ENCODE peak calls at places on chromosomes 7 and 10, in eight cellular contexts. Q is epithelial cell of proximal tubule, J is kidney, R is tibial artery, B is fibroblast of lung, X is heart right ventricle, O is cardiac muscle cell, L is astrocyte of the spinal cord. S is an unnamed sample.

GRCh38 chr10:99461230-99461629 is 30.8 kb upstream of the GOT1 start:
- DNase-seq in Q (no peak), J (no peak), R (no peak), B (peak; percentile 21), X (no peak), O (no peak), L (peak; percentile 7), S (no peak)

GRCh38 chr10:3793553-3793952 is 8.5 kb upstream of the KLF6 start:
- DNase-seq in Q (no peak), J (no peak), R (no peak), B (no peak), X (no peak), O (no peak), L (no peak), S (no peak)

GRCh38 chr10:48523212-48523819 is 81.6 kb downstream of the ARHGAP22 start:
- DNase-seq in Q (no peak), J (no peak), R (peak; percentile 81), B (peak; percentile 97), X (peak; percentile 48), O (peak; percentile 62), L (peak; percentile 98), S (no peak)

GRCh38 chr7:43536773-43537172 is 46.1 kb upstream of the STK17A start:
- DNase-seq in Q (no peak), J (no peak), R (no peak), B (no peak), X (no peak), O (no peak), L (no peak), S (no peak)

GRCh38 chr7:21922605-21923004 is 23.1 kb downstream of the CDCA7L start:
- DNase-seq in Q (no peak), J (no peak), R (no peak), B (no peak), X (no peak), O (no peak), L (no peak), S (no peak)

GRCh38 chr7:101511965-101512364 is 117.1 kb downstream of the MYL10 start:
- DNase-seq in Q (no peak), J (no peak), R (no peak), B (no peak), X (no peak), O (no peak), L (no peak), S (no peak)

GRCh38 chr10:125773702-125774101 is 1.9 kb downstream of the MMP21 start:
- DNase-seq in Q (no peak), J (no peak), R (no peak), B (no peak), X (no peak), O (no peak), L (no peak), S (no peak)

GRCh38 chr7:138001529-138002095 is at the start of gene CREB3L2:
- DNase-seq in Q (no peak), J (no peak), R (peak; percentile 86), B (peak; percentile 71), X (peak; percentile 68), O (peak; percentile 92), L (peak; percentile 68), S (no peak)

GRCh38 chr10:110408203-110408871 is 89.4 kb upstream of the DUSP5 start:
- DNase-seq in Q (no peak), J (no peak), R (no peak), B (no peak), X (no peak), O (no peak), L (no peak), S (no peak)

GRCh38 chr7:1470901-1471300 is 11.6 kb upstream of the MICALL2 start:
- DNase-seq in Q (no peak), J (no peak), R (no peak), B (no peak), X (no peak), O (no peak), L (no peak), S (no peak)

GRCh38 chr7:134108803-134109202 is 18.3 kb upstream of the LRGUK start:
- DNase-seq in Q (no peak), J (no peak), R (no peak), B (no peak), X (no peak), O (no peak), L (no peak), S (no peak)
- TF ChIP-seq CTCF in Q (no peak), J (no peak), R (no peak), B (no peak), X (no peak), O (peak; percentile 5), L (no peak), S (no peak)

GRCh38 chr7:141688038-141688437 is 13.9 kb downstream of the DENND11 start:
- DNase-seq in Q (no peak), J (no peak), R (no peak), B (no peak), X (no peak), O (no peak), L (no peak), S (no peak)

GRCh38 chr7:141686074-141686473 is 15.9 kb downstream of the DENND11 start:
- DNase-seq in Q (no peak), J (no peak), R (no peak), B (no peak), X (no peak), O (no peak), L (no peak), S (no peak)

GRCh38 chr7:141686670-141687069 is 15.3 kb downstream of the DENND11 start:
- DNase-seq in Q (no peak), J (no peak), R (no peak), B (no peak), X (no peak), O (no peak), L (no peak), S (no peak)

DNA sequence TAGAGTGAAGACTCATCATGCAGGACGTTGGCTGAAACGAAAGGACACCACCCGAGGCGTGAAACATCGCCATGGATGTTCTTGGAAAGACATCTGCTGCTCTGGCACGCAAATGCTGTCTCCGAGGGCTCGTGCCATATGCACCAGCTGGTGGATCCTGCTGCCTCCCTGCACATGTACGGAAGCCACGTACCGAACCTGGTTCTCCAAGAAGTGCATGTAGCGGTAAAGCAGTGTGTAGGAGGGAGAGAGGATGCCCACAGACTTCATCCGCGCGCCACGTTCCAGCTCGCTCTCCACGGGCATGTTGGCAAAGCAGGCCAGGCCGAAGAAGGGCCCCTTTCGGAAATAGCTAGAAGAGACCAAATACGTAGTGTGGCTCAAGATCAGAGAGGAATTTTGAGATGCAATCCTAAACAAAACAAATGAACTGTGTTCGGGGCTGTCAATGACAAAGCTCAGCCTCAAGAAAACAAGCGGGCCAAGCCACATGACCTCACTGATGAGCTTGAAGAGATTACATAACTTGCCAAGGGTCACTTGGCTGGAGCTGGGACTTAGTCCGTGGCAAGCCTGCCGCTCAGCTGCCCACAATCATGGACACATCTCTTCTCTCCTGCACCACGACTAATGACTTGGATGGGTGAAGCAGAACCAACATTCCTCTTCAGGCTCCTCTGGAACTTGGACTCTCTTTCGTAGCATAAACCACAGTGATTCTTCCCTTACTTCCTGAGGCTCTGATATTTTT is 16.5 kb downstream of the DENND11 start:
- DNase-seq in Q (peak; percentile 37), J (no peak), R (no peak), B (peak; percentile 70), X (no peak), O (no peak), L (peak; percentile 29), S (no peak)
- TF ChIP-seq CTCF in Q (no peak), J (no peak), R (no peak), B (no peak), X (no peak), O (no peak), L (no peak), S (no peak)

GRCh38 chr7:156157409-156158012 is 345.2 kb upstream of the SHH start:
- DNase-seq in Q (no peak), J (peak; percentile 66), R (no peak), B (no peak), X (no peak), O (no peak), L (no peak), S (no peak)

GRCh38 chr7:156155988-156156733 is 343.9 kb upstream of the SHH start:
- DNase-seq in Q (no peak), J (no peak), R (no peak), B (no peak), X (no peak), O (no peak), L (no peak), S (no peak)

GRCh38 chr7:156158693-156159092 is 346.4 kb upstream of the SHH start:
- DNase-seq in Q (no peak), J (no peak), R (no peak), B (no peak), X (no peak), O (no peak), L (no peak), S (no peak)

GRCh38 chr7:156158213-156158612 is 345.9 kb upstream of the SHH start:
- DNase-seq in Q (no peak), J (no peak), R (no peak), B (no peak), X (no peak), O (no peak), L (no peak), S (no peak)

DNA sequence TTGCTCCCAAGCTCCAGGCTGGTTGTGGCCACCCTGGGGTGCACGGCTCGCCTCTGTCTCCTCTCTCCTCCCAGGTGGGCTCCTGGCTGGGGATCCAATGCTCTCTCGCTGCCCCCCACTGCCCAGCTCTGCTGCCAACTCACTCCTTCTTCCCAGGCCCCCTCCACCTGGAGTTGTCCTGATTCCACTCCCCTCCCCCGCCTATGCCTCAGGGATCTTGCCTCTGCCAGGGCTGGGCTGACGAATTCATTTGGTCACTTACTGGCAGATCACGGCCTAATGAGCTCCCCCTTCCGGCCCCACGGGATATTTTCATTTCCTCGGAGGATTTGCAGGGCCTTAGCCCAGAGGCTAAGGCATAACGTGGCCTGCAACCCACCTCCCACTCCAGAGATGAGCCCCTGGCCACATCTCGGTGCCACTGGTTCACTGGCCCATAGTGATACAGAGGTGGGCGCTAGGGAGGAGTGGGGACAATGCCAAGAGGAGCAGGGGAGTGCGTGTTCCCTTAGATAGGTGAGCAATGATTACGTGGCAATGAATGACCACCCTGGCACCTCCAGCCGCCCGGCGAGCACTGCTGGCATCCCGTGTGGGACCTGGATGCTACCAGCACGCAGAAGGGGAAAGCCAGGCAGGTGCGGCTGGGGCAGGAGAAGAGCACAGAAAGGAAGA is 344.6 kb upstream of the SHH start:
- DNase-seq in Q (no peak), J (peak; percentile 82), R (no peak), B (peak; percentile 11), X (no peak), O (no peak), L (peak; percentile 20), S (no peak)
- TF ChIP-seq CTCF in Q (peak; percentile 70), J (peak; percentile 45), R (no peak), B (no peak), X (no peak), O (no peak), L (no peak), S (no peak)

DNA sequence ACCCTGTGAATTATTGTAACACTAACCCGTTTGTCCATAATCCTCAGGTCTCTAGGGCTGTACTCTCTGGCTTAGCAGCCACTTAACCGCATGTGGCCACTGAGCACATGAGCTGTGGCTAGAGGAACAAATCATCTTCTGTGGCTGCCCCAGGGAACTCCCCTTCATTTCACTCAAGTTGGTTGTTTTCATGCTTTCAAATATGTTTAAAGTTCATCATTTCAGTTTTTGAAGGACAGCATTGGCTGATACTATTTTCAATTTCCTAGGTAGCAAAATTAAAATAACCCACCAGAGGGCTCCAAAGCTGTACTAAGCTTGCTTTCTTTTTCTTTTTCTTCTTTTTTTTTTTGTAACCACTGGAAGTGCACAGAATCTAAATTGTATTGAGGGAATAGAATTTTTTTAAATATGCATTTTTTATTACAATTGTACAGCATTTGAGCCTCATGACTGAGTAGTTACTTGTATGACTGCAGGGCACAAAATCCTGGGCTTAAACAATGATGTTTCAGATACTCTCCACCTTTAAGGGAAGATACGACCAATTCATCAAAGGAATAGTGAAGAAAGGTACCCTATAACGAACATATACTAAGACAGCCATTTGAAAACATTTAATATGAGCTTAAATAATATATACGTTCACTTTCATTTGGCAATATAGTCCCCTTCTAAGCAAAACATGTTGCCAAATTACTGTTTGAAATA is 38.6 kb downstream of the MRC1 start:
- DNase-seq in Q (no peak), J (no peak), R (no peak), B (peak; percentile 51), X (no peak), O (peak; percentile 60), L (peak; percentile 41), S (no peak)
- TF ChIP-seq CTCF in Q (peak; percentile 50), J (peak; percentile 8), R (peak; percentile 44), B (peak; percentile 42), X (peak; percentile 58), O (peak; percentile 57), L (peak; percentile 38), S (no peak)

S was measured in omental fat pad.